ENCODE peak calls at places on chromosomes 6 and 20, in seven cellular contexts. E is A549, I is IMR-90, H is SK-N-SH, Z is GM12878, F is H1, J is HepG2. B is an unnamed sample.

GRCh38 chr20:40710608-40711007 is 21.6 kb upstream of the MAFB start:
- DNase-seq in E (no peak), I (no peak), H (no peak), Z (no peak), F (no peak), J (no peak), B (no peak)

GRCh38 chr6:105107207-105107606 is 72.6 kb downstream of the POPDC3 start:
- DNase-seq in E (no peak), I (no peak), H (no peak), Z (no peak), F (no peak), J (no peak), B (no peak)

GRCh38 chr20:46341374-46342044 is 33.2 kb upstream of the CDH22 start:
- DNase-seq in E (no peak), I (no peak), H (peak), Z (no peak), F (no peak), J (no peak), B (no peak)

GRCh38 chr6:13485923-13486557 is 1.4 kb downstream of the GFOD1 start:
- DNase-seq in E (peak), I (peak), H (peak), Z (no peak), F (no peak), J (peak), B (peak)

GRCh38 chr6:16205377-16206144 is 32.8 kb upstream of the GMPR start:
- DNase-seq in E (no peak), I (peak), H (peak), Z (peak), F (no peak), J (no peak), B (no peak)

GRCh38 chr6:136059308-136059707 is 190.8 kb downstream of the MTFR2 start:
- DNase-seq in E (no peak), I (no peak), H (no peak), Z (no peak), F (no peak), J (no peak), B (no peak)

GRCh38 chr6:106089981-106090380 is 3.8 kb downstream of the PRDM1 start:
- DNase-seq in E (no peak), I (peak), H (no peak), Z (no peak), F (no peak), J (no peak), B (no peak)

GRCh38 chr6:165661416-165662001 is 1.5 kb downstream of the PDE10A start:
- DNase-seq in E (peak), I (peak), H (peak), Z (no peak), F (no peak), J (no peak), B (no peak)

GRCh38 chr20:49283703-49284625 is 6.1 kb upstream of the ZNFX1 start:
- DNase-seq in E (no peak), I (no peak), H (no peak), Z (no peak), F (no peak), J (peak), B (no peak)

GRCh38 chr6:88867841-88868558 is 95.4 kb downstream of the RNGTT start:
- DNase-seq in E (peak), I (peak), H (no peak), Z (no peak), F (no peak), J (no peak), B (no peak)

GRCh38 chr6:147950623-147950987 is 392.0 kb upstream of the SASH1 start:
- DNase-seq in E (no peak), I (peak), H (no peak), Z (no peak), F (no peak), J (no peak), B (no peak)

GRCh38 chr6:109397020-109397419 is 14.8 kb upstream of the CD164 start:
- DNase-seq in E (peak), I (peak), H (no peak), Z (no peak), F (no peak), J (no peak), B (peak)

DNA sequence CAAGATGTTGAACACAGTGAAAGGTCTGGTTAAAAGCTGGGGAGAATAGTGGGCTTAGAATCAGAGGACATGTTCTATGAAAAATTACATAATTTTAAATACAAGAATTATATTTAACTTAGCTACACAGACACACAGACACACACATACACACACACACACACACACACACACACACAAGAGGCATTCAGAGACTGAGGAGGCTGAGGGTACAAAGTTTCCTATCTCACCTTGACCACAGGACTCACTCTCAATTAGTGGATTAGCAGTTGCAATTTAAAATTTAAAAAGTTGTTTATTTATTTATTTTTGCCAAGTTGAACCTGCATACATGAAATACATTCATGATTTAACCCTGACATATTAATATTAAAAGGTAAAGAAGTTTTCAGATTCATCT is 86.5 kb downstream of the MKKS start:
- DNase-seq in E (no peak), I (no peak), H (no peak), Z (no peak), F (no peak), J (no peak), B (no peak)
- TF ChIP-seq RFX5 in E (no peak), I (no peak), H (no peak), Z (no peak), F (no peak), J (no peak), B (no peak)

GRCh38 chr20:48283470-48284110 is 498.3 kb upstream of the SULF2 start:
- DNase-seq in E (peak), I (peak), H (no peak), Z (no peak), F (no peak), J (peak), B (no peak)
- TF ChIP-seq RFX5 in E (no peak), I (no peak), H (no peak), Z (no peak), F (no peak), J (no peak), B (no peak)

GRCh38 chr6:31086788-31087440 is 25.5 kb downstream of the C6orf15 start:
- DNase-seq in E (no peak), I (peak), H (no peak), Z (no peak), F (no peak), J (no peak), B (no peak)

GRCh38 chr6:31087494-31088089 is 24.8 kb downstream of the C6orf15 start:
- DNase-seq in E (peak), I (peak), H (peak), Z (peak), F (no peak), J (peak), B (peak)

GRCh38 chr6:31081872-31082271 is 30.5 kb downstream of the C6orf15 start:
- DNase-seq in E (no peak), I (no peak), H (no peak), Z (no peak), F (no peak), J (no peak), B (no peak)

GRCh38 chr6:31079656-31080261 is 32.6 kb downstream of the C6orf15 start:
- DNase-seq in E (peak), I (peak), H (peak), Z (no peak), F (peak), J (peak), B (peak)

DNA sequence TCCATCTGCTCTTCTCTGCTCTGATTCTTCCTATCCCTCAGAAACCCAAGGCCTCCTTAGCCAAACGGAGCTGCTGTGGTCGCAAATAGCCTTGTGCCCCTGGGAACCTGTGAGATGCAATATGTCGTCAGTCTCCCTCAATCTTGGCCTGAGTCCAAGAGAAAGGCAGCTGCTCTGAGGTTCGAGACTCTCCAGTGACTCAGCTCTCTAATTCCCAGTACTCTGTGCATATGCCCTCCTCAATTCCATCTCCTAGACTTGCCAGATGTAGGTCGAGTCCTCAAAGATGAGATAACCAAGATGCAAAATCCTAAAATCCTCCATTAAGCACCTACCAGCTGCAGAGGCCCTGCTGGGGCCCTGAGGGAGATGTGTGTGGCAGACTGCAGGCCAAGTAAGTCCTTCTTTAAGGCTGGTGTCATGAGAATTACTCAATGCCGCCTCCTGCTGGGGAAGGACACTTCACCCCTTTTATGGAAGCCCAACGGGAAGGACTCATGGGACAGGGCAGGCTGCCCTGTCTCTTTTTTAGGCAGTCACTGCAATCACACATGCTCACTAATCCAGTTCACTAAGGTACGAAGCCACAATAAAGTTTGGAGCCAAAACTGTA is 28.5 kb downstream of the C6orf15 start:
- DNase-seq in E (peak), I (peak), H (no peak), Z (no peak), F (peak), J (peak), B (peak)
- TF ChIP-seq RFX5 in E (no peak), I (no peak), H (no peak), Z (no peak), F (no peak), J (no peak), B (no peak)

GRCh38 chr6:158027590-158028285 is 46.1 kb downstream of the SYNJ2 start:
- DNase-seq in E (peak), I (no peak), H (no peak), Z (no peak), F (no peak), J (no peak), B (no peak)
- TF ChIP-seq RFX5 in E (no peak), I (no peak), H (no peak), Z (no peak), F (no peak), J (no peak), B (no peak)

GRCh38 chr6:167736486-167737204 is 90.1 kb upstream of the AFDN start:
- DNase-seq in E (no peak), I (no peak), H (no peak), Z (no peak), F (no peak), J (no peak), B (no peak)
- TF ChIP-seq RFX5 in E (no peak), I (no peak), H (no peak), Z (no peak), F (no peak), J (no peak), B (no peak)

GRCh38 chr6:52504778-52505127 is 72.1 kb downstream of the TRAM2 start:
- DNase-seq in E (no peak), I (no peak), H (no peak), Z (no peak), F (no peak), J (no peak), B (peak)

GRCh38 chr6:52503344-52503747 is 73.5 kb downstream of the TRAM2 start:
- DNase-seq in E (peak), I (no peak), H (peak), Z (no peak), F (no peak), J (no peak), B (peak)

GRCh38 chr6:52502306-52503029 is 74.4 kb downstream of the TRAM2 start:
- DNase-seq in E (no peak), I (no peak), H (no peak), Z (no peak), F (no peak), J (no peak), B (no peak)

GRCh38 chr6:52505726-52506501 is 70.9 kb downstream of the TRAM2 start:
- DNase-seq in E (no peak), I (no peak), H (peak), Z (no peak), F (no peak), J (no peak), B (no peak)

DNA sequence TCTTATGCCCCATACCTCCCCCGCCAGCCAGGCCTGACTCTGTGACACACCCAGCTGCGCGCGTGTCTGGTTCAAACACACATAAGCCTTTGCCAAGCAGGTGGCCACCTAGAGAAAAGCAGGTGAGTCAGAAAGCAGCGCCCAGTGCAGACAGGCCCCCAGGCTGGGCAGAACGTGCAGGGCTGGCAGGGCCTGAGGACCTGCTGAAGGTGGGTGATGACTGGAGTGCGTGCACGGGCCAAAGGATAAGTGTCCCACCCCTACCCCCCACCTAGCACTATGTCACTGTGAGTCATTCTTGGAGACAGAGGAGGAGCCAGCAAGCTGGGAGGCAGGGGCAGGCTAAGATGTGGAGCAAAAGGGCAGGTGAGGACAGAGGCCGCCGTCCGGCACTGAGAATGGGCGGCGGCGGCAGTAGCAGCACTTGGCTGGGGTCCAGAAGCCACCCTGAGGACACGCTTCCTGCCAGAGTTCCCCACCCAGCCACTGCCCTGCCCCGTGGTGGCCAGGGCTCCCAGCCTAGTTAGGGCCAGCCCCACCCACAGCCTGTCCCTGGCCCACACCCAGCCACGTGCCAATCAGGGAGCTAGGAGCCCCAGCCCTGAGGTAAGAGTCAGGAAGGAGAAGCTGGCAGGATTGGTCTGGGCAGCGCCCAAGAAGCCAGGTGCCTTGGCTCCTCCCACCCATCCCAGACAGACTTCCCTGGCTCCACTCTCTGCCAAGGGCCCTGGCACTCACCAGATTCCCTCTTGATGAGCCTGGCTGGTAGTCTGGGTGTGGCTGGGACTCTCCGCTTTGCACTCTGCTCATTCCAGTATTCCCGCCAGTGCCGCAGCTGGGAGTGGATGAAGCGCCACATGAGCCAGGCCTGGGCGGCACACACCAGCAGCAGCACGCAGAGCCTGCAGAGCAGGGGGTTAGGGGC is 72.7 kb downstream of the TRAM2 start:
- DNase-seq in E (peak), I (peak), H (peak), Z (no peak), F (no peak), J (no peak), B (peak)
- TF ChIP-seq RFX5 in E (no peak), I (no peak), H (no peak), Z (no peak), F (no peak), J (no peak), B (no peak)

GRCh38 chr20:34753706-34754461 is 49.7 kb downstream of the TP53INP2 start:
- DNase-seq in E (no peak), I (peak), H (no peak), Z (no peak), F (no peak), J (no peak), B (no peak)
- TF ChIP-seq RFX5 in E (no peak), I (no peak), H (no peak), Z (no peak), F (no peak), J (no peak), B (no peak)